ENCODE peak calls at places on chromosomes 7 and 10, in four cellular contexts. D, G, I and M are unnamed samples.

GRCh38 chr7:36390199-36391090 is 783 bp downstream of the ANLN start:
- DNase-seq in I (peak), G (peak), D (peak), M (peak)

GRCh38 chr7:37357277-37357996 is 91.2 kb downstream of the ELMO1 start:
- DNase-seq in D (no peak), I (no peak), G (no peak), M (no peak)

GRCh38 chr10:132422931-132423813 is 26.2 kb downstream of the PWWP2B start:
- DNase-seq in I (no peak), G (no peak), D (no peak), M (peak)

GRCh38 chr7:123747620-123748141 is 1.1 kb downstream of the WASL start:
- DNase-seq in D (peak), I (no peak), G (no peak), M (peak)

GRCh38 chr10:6838118-6838517 is 258.0 kb upstream of the PRKCQ start:
- DNase-seq in I (no peak), G (no peak), D (no peak), M (no peak)

GRCh38 chr10:14684363-14684762 is 90.3 kb downstream of the FAM107B start:
- DNase-seq in I (no peak), G (no peak), D (no peak), M (no peak)

GRCh38 chr7:142883145-142883544 is 2.4 kb downstream of the TRPV6 start:
- DNase-seq in D (no peak), I (no peak), G (no peak), M (no peak)

GRCh38 chr10:119575506-119575905 is 21.3 kb downstream of the TIAL1 start:
- DNase-seq in D (no peak), G (no peak), I (no peak), M (peak)

GRCh38 chr10:11871470-11871869 is 48.3 kb downstream of the PROSER2 start:
- DNase-seq in G (no peak), D (no peak), I (no peak), M (no peak)

GRCh38 chr7:91285966-91286365 is 21.7 kb downstream of the FZD1 start:
- DNase-seq in I (no peak), G (no peak), D (no peak), M (no peak)

GRCh38 chr7:107068156-107068555 is 23.7 kb downstream of the PRKAR2B start:
- DNase-seq in G (no peak), D (no peak), I (no peak), M (no peak)

GRCh38 chr10:76540786-76541185 is 1096.8 kb downstream of the KCNMA1 start:
- DNase-seq in D (no peak), I (no peak), G (no peak), M (no peak)

GRCh38 chr10:101091546-101092290 is 29.9 kb downstream of the KAZALD1 start:
- DNase-seq in I (no peak), D (peak), G (no peak), M (no peak)

GRCh38 chr10:107232013-107232412 is 67.5 kb upstream of the SORCS1 start:
- DNase-seq in G (no peak), I (no peak), D (no peak), M (no peak)

GRCh38 chr7:41885078-41885477 is 182.2 kb upstream of the INHBA start:
- DNase-seq in I (no peak), D (no peak), G (no peak), M (no peak)

GRCh38 chr7:73437699-73438416 is 4.3 kb downstream of the FZD9 start:
- DNase-seq in D (no peak), I (no peak), G (no peak), M (no peak)

GRCh38 chr10:35382096-35382495 is 45.8 kb downstream of the CCNY start:
- DNase-seq in G (no peak), D (no peak), I (no peak), M (no peak)

GRCh38 chr7:27784399-27785053 is 44.6 kb downstream of the TAX1BP1 start:
- DNase-seq in I (peak), G (no peak), D (no peak), M (peak)

GRCh38 chr7:33733865-33734650 is 171.3 kb upstream of the BMPER start:
- DNase-seq in D (peak), G (no peak), I (no peak), M (no peak)

GRCh38 chr10:22346087-22346661 is 878 bp downstream of the SPAG6 start:
- DNase-seq in G (no peak), D (no peak), I (no peak), M (no peak)

GRCh38 chr7:100157334-100158228 is 942 bp downstream of the TRAPPC14 start:
- DNase-seq in G (no peak), D (no peak), I (peak), M (no peak)

GRCh38 chr7:75650671-75651070 is 88.1 kb downstream of the HIP1 start:
- DNase-seq in I (no peak), D (peak), G (no peak), M (no peak)